ENCODE peak calls at places on chromosomes 6 and 20, in four cellular contexts. U is ovary, W is breast epithelium, N is HCT116. G is an unnamed sample. For H3K4me1, the result is how much of the 10 kb centered on the place peaks cover.

GRCh38 chr6:91653324-91653723 is 1066.5 kb upstream of the MAP3K7 start:
- DNase-seq in U (no peak), W (no peak), N (no peak), G (no peak)

GRCh38 chr6:43496370-43497128 is 13.6 kb downstream of the LRRC73 start:
- DNase-seq in U (no peak), W (peak), N (no peak), G (no peak)

GRCh38 chr20:53800418-53800817 is 206.8 kb upstream of the ZNF217 start:
- DNase-seq in U (no peak), W (no peak), N (no peak), G (no peak)

GRCh38 chr6:82083646-82084045 is 163.9 kb downstream of the IBTK start:
- DNase-seq in U (no peak), W (no peak), N (no peak), G (no peak)

GRCh38 chr6:163415620-163416379 is 1.3 kb downstream of the QKI start:
- DNase-seq in U (peak), W (no peak), N (no peak), G (peak)

GRCh38 chr6:45756611-45757010 is 259.0 kb downstream of the CLIC5 start:
- DNase-seq in U (no peak), W (no peak), N (no peak), G (no peak)

GRCh38 chr6:129598244-129599187 is 111.5 kb downstream of the ARHGAP18 start:
- DNase-seq in U (no peak), W (no peak), N (peak), G (no peak)

GRCh38 chr6:150276168-150276958 is 92.4 kb upstream of the IYD start:
- DNase-seq in U (no peak), W (no peak), N (no peak), G (no peak)

GRCh38 chr6:7246401-7247178 is 66.4 kb downstream of the SSR1 start:
- DNase-seq in U (no peak), W (no peak), N (no peak), G (no peak)

GRCh38 chr6:151054304-151054703 is 185.5 kb upstream of the AKAP12 start:
- DNase-seq in U (peak), W (no peak), N (no peak), G (peak)

GRCh38 chr6:159421586-159421985 is 252.4 kb downstream of the FNDC1 start:
- DNase-seq in U (no peak), W (no peak), N (no peak), G (no peak)

GRCh38 chr6:16836186-16836981 is 75.1 kb upstream of the ATXN1 start:
- DNase-seq in U (no peak), W (no peak), N (no peak), G (no peak)

DNA sequence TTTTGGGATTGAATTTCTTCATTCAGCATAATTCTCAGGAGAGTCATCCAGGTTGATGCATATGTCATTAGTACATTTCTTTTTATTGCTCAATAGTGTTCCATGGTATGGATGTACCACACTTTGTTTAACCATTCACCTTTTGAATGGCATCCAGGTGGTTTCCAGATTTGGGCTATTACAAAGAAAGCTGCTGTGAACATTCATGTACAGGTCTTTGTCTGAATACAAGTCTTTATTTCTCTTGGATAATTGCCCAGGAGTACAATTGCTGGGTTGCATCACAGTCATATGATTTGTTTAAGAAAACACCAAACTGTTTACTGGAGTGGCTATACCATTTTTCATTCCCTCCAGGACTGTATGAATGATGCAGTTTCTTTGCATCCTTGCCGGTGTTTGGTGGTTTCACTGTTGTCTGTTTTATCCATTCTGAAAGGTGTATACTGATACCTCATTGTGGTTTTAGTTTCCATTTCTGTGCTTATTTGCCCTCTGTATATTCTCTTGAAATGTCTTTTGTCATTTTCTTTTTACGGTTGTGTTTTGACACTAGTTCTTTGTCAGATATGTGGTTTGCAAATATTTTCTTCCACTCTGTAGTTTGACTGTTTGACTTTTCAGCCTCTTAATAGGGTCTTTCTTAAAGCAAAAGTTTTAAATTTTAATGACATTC is 8.8 kb downstream of the CDKAL1 start:
- DNase-seq in U (no peak), W (no peak), N (no peak), G (no peak)
- H3K4me1 ChIP-seq in U (under half), W (under half), N (under half), G (under half)

GRCh38 chr20:57392512-57393271 is 1.5 kb downstream of the RBM38 start:
- DNase-seq in U (peak), W (peak), N (no peak), G (no peak)

GRCh38 chr20:57390604-57391438 is at the start of gene RBM38:
- DNase-seq in U (peak), W (no peak), N (peak), G (peak)

GRCh38 chr20:57392130-57392445 is 892 bp downstream of the RBM38 start:
- DNase-seq in U (no peak), W (no peak), N (no peak), G (no peak)

GRCh38 chr20:57389695-57390603 is 1.2 kb upstream of the RBM38 start:
- DNase-seq in U (peak), W (no peak), N (no peak), G (no peak)

GRCh38 chr20:57391439-57392129 is 388 bp downstream of the RBM38 start:
- DNase-seq in U (peak), W (no peak), N (no peak), G (no peak)
- TF ChIP-seq POLR2A in U (no peak), W (no peak), N (peak), G (no peak)

DNA sequence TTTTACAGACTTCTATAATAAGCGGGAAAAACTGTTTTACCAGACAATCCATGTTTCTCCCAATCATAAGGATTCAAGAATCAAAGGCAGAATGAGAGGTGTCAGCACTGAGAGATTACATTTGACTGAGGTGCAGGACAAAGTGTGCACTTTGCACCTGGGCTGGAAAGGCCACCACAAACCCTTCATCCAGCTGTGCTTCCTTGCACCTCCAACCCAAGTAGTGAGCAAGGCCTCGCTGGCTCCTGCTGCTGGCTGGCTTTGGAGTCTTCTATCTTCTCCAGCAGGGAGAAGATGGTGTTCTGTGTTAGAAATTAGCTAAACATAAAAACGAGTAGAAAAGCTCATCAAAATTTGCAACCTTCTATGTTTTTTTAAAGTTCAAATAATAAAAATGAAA is 77.7 kb downstream of the CHD6 start:
- DNase-seq in U (no peak), W (no peak), N (no peak), G (no peak)
- TF ChIP-seq CTCF in U (no peak), W (no peak), N (no peak), G (no peak)

GRCh38 chr20:37800618-37801017 is 102.3 kb upstream of the VSTM2L start:
- DNase-seq in U (no peak), W (no peak), N (no peak), G (no peak)

GRCh38 chr20:37801921-37802320 is 101.0 kb upstream of the VSTM2L start:
- DNase-seq in U (no peak), W (no peak), N (no peak), G (no peak)

GRCh38 chr20:37807491-37807890 is 95.4 kb upstream of the VSTM2L start:
- DNase-seq in U (no peak), W (no peak), N (no peak), G (no peak)

GRCh38 chr20:37804584-37805566 is 98.1 kb upstream of the VSTM2L start:
- DNase-seq in U (no peak), W (no peak), N (no peak), G (no peak)

GRCh38 chr20:37803476-37804307 is 99.2 kb upstream of the VSTM2L start:
- DNase-seq in U (no peak), W (no peak), N (no peak), G (no peak)
- H3K4me1 ChIP-seq in U (under half), W (under half), N (under half), G (under half)

GRCh38 chr20:47263502-47264084 is 92.9 kb downstream of the ZMYND8 start:
- DNase-seq in U (no peak), W (no peak), N (no peak), G (no peak)

GRCh38 chr20:47267621-47268020 is 88.9 kb downstream of the ZMYND8 start:
- DNase-seq in U (no peak), W (no peak), N (no peak), G (no peak)

GRCh38 chr20:47265214-47265613 is 91.3 kb downstream of the ZMYND8 start:
- DNase-seq in U (no peak), W (no peak), N (no peak), G (no peak)

GRCh38 chr20:47266847-47267515 is 89.5 kb downstream of the ZMYND8 start:
- DNase-seq in U (no peak), W (no peak), N (no peak), G (no peak)

DNA sequence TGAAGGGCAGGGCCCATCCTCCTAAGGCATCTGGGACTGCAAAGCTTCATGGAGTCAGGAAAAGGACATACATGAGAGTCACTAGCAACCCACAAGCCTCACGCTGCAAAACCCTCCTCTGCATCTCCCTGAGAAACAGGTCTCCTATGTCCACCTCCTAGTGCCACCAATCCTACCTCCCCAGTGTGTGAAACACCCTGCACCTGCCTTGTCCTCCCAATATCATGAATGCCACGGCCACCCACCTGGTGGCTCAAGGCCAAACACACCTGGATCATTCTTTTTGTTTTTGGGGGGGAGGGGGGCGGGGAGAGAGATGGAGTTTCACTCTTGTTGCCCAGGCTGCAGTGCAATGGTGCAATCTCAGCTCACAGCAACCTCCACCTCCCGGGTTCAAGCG is 90.5 kb downstream of the ZMYND8 start:
- DNase-seq in U (no peak), W (no peak), N (no peak), G (no peak)
- TF ChIP-seq POLR2A in U (no peak), W (no peak), N (no peak), G (no peak)

DNA sequence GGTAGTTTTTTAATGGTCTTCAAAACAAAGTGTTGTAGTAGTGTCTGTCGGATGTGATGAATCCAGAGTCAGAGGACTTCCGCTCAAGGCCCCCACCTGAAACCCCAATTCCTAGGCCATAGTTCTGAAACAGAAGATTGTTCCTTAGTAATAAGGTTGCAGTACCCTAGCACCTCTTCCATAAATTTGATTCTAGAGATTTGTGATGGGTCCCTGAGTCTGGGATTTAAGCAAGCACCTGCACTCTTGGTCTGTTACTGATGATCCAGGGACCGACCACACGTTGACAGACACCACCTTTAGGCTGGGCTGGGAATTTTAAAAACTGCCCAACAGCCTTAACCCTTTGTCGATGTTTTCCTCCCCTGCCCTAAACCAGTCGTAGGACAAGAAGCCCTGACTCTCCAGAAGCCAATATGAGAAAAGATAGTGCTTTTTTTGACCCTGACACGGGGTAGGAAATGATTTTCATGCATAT is 1.2 kb downstream of the KCTD20 start:
- DNase-seq in U (no peak), W (no peak), N (peak), G (no peak)
- TF ChIP-seq CTCF in U (no peak), W (peak), N (peak), G (no peak)

GRCh38 chr20:23151885-23152284 is 65.8 kb upstream of the CD93 start:
- DNase-seq in U (no peak), W (no peak), N (no peak), G (no peak)
- H3K4me1 ChIP-seq in U (under half), W (under half), N (under half), G (under half)

GRCh38 chr20:49286689-49287551 is 9.1 kb upstream of the ZNFX1 start:
- DNase-seq in U (no peak), W (no peak), N (no peak), G (no peak)
- TF ChIP-seq POLR2A in U (no peak), W (no peak), N (no peak), G (no peak)